ENCODE peak calls at places on chromosomes 1 and 21, in six cellular contexts. X, N, Z, I, F and K are unnamed samples.

GRCh38 chr1:185568155-185569123 is 165.8 kb upstream of the HMCN1 start:
- DNase-seq in X (no peak), N (no peak), Z (no peak), I (no peak), F (no peak), K (no peak)

GRCh38 chr21:44083631-44084291 is 23.4 kb upstream of the PWP2 start:
- DNase-seq in X (no peak), N (no peak), Z (no peak), I (no peak), F (peak), K (no peak)

GRCh38 chr21:39004776-39005605 is 178.3 kb downstream of the PSMG1 start:
- DNase-seq in X (peak), N (peak), Z (no peak), I (no peak), F (peak), K (no peak)

GRCh38 chr1:201475121-201475520 is 6.1 kb upstream of the PHLDA3 start:
- DNase-seq in X (no peak), N (no peak), Z (no peak), I (peak), F (no peak), K (peak)

GRCh38 chr1:177873238-177873637 is 96.6 kb downstream of the SEC16B start:
- DNase-seq in X (no peak), N (no peak), Z (peak), I (peak), F (peak), K (peak)

GRCh38 chr1:179369751-179370341 is 4.1 kb downstream of the AXDND1 start:
- DNase-seq in X (peak), N (no peak), Z (peak), I (peak), F (peak), K (peak)

GRCh38 chr1:28301368-28302174 is 27.3 kb upstream of the MED18 start:
- DNase-seq in X (no peak), N (no peak), Z (no peak), I (no peak), F (no peak), K (no peak)

GRCh38 chr1:210291088-210291487 is 37.6 kb upstream of the HHAT start:
- DNase-seq in X (no peak), N (no peak), Z (no peak), I (no peak), F (no peak), K (no peak)

GRCh38 chr1:235106457-235106856 is 22.2 kb downstream of the TOMM20 start:
- DNase-seq in X (no peak), N (no peak), Z (no peak), I (no peak), F (no peak), K (no peak)

GRCh38 chr1:201399352-201400126 is 415 bp upstream of the LAD1 start:
- DNase-seq in X (peak), N (peak), Z (no peak), I (peak), F (no peak), K (peak)

GRCh38 chr1:172359531-172359991 is 60.9 kb upstream of the C1orf105 start:
- DNase-seq in X (no peak), N (peak), Z (no peak), I (peak), F (no peak), K (peak)

GRCh38 chr1:218425647-218426342 is 80.7 kb downstream of the TGFB2 start:
- DNase-seq in X (no peak), N (no peak), Z (no peak), I (peak), F (peak), K (peak)

GRCh38 chr1:40625476-40626382 is 39.8 kb downstream of the RIMS3 start:
- DNase-seq in X (no peak), N (no peak), Z (no peak), I (peak), F (no peak), K (peak)

GRCh38 chr21:45533731-45534571 is 8.3 kb downstream of the SLC19A1 start:
- DNase-seq in X (no peak), N (peak), Z (no peak), I (no peak), F (no peak), K (no peak)

GRCh38 chr21:31873275-31873695 is 465 bp downstream of the HUNK start:
- DNase-seq in X (peak), N (no peak), Z (no peak), I (peak), F (peak), K (no peak)

GRCh38 chr21:25944672-25945213 is 210.0 kb downstream of the GABPA start:
- DNase-seq in X (no peak), N (no peak), Z (no peak), I (no peak), F (no peak), K (no peak)

GRCh38 chr1:218478336-218478735 is 133.2 kb downstream of the TGFB2 start:
- DNase-seq in X (no peak), N (no peak), Z (no peak), I (peak), F (no peak), K (peak)

GRCh38 chr1:164767257-164768044 is 208.5 kb downstream of the PBX1 start:
- DNase-seq in X (no peak), N (no peak), Z (peak), I (peak), F (peak), K (peak)

GRCh38 chr1:97377432-97378034 is 543.3 kb downstream of the DPYD start:
- DNase-seq in X (no peak), N (no peak), Z (no peak), I (no peak), F (no peak), K (peak)

GRCh38 chr1:38973659-38974437 is 17.2 kb upstream of the AKIRIN1 start:
- DNase-seq in X (no peak), N (no peak), Z (no peak), I (no peak), F (no peak), K (no peak)

GRCh38 chr1:205545001-205545919 is 40.8 kb downstream of the CDK18 start:
- DNase-seq in X (no peak), N (no peak), Z (no peak), I (no peak), F (no peak), K (no peak)

GRCh38 chr1:27542463-27543273 is 52.7 kb upstream of the WASF2 start:
- DNase-seq in X (no peak), N (peak), Z (no peak), I (peak), F (no peak), K (peak)

GRCh38 chr1:10755977-10756521 is 40.4 kb downstream of the CASZ1 start:
- DNase-seq in X (peak), N (peak), Z (no peak), I (peak), F (peak), K (peak)

GRCh38 chr1:170910273-170910672 is 25.1 kb upstream of the MROH9 start:
- DNase-seq in X (no peak), N (no peak), Z (no peak), I (peak), F (peak), K (peak)

GRCh38 chr1:160767417-160768294 is 28.3 kb upstream of the LY9 start:
- DNase-seq in X (no peak), N (no peak), Z (no peak), I (no peak), F (no peak), K (peak)

GRCh38 chr1:37001697-37002096 is 32.6 kb downstream of the GRIK3 start:
- DNase-seq in X (no peak), N (no peak), Z (no peak), I (no peak), F (no peak), K (no peak)

GRCh38 chr1:26993237-26994019 is at the start of gene TRNP1:
- DNase-seq in X (peak), N (no peak), Z (peak), I (peak), F (peak), K (peak)

GRCh38 chr1:227043755-227044154 is 103.7 kb downstream of the COQ8A start:
- DNase-seq in X (no peak), N (no peak), Z (no peak), I (peak), F (peak), K (peak)